ENCODE peak calls at places on chromosomes 5 and 9, in five cellular contexts. One of them, this sample, is unnamed.

GRCh38 chr9:90112791-90113190 is 508.0 kb downstream of the GADD45G start:
- DNase-seq in K562: no peak
- DNase-seq in HepG2: no peak
- DNase-seq in SK-N-SH: no peak
- DNase-seq in GM12878: no peak
- DNase-seq in this sample: no peak

GRCh38 chr5:111159845-111160244 is 64.3 kb upstream of the CAMK4 start:
- DNase-seq in SK-N-SH: no peak
- DNase-seq in GM12878: no peak
- DNase-seq in K562: no peak
- DNase-seq in HepG2: no peak
- DNase-seq in this sample: no peak

GRCh38 chr5:130063603-130064002 is 159.3 kb downstream of the CHSY3 start:
- DNase-seq in GM12878: no peak
- DNase-seq in SK-N-SH: no peak
- DNase-seq in HepG2: no peak
- DNase-seq in K562: no peak
- DNase-seq in this sample: no peak

GRCh38 chr5:178357127-178357526 is 124.5 kb upstream of the PHYKPL start:
- DNase-seq in SK-N-SH: peak; percentile 66
- DNase-seq in HepG2: no peak
- DNase-seq in K562: no peak
- DNase-seq in GM12878: no peak
- DNase-seq in this sample: no peak

GRCh38 chr5:151739939-151740335 is 18.5 kb downstream of the ATOX1 start:
- DNase-seq in SK-N-SH: peak; percentile 55
- DNase-seq in GM12878: no peak
- DNase-seq in K562: no peak
- DNase-seq in HepG2: no peak
- DNase-seq in this sample: no peak

GRCh38 chr5:108184940-108185339 is 197.0 kb downstream of the FBXL17 start:
- DNase-seq in SK-N-SH: no peak
- DNase-seq in GM12878: no peak
- DNase-seq in HepG2: no peak
- DNase-seq in K562: no peak
- DNase-seq in this sample: no peak

GRCh38 chr5:167573274-167574127 is 717.9 kb upstream of the WWC1 start:
- DNase-seq in HepG2: no peak
- DNase-seq in GM12878: no peak
- DNase-seq in K562: no peak
- DNase-seq in SK-N-SH: peak; percentile 20
- DNase-seq in this sample: no peak

GRCh38 chr5:22431406-22431805 is 421.7 kb downstream of the CDH12 start:
- DNase-seq in HepG2: no peak
- DNase-seq in GM12878: no peak
- DNase-seq in SK-N-SH: no peak
- DNase-seq in K562: no peak
- DNase-seq in this sample: no peak

GRCh38 chr9:9557804-9558334 is 1054.9 kb downstream of the PTPRD start:
- DNase-seq in GM12878: no peak
- DNase-seq in K562: no peak
- DNase-seq in HepG2: peak; percentile 3
- DNase-seq in SK-N-SH: no peak
- DNase-seq in this sample: no peak

GRCh38 chr9:136572003-136572595 is 26.3 kb upstream of the NOTCH1 start:
- DNase-seq in SK-N-SH: no peak
- DNase-seq in K562: no peak
- DNase-seq in GM12878: no peak
- DNase-seq in HepG2: peak; percentile 75
- DNase-seq in this sample: no peak

GRCh38 chr5:6525910-6526309 is 77.3 kb downstream of the UBE2QL1 start:
- DNase-seq in HepG2: peak; percentile 21
- DNase-seq in GM12878: no peak
- DNase-seq in SK-N-SH: peak; percentile 77
- DNase-seq in K562: peak; percentile 77
- DNase-seq in this sample: no peak

GRCh38 chr5:55081541-55081940 is 20.9 kb upstream of the GZMA start:
- DNase-seq in HepG2: no peak
- DNase-seq in SK-N-SH: no peak
- DNase-seq in K562: no peak
- DNase-seq in GM12878: no peak
- DNase-seq in this sample: no peak

GRCh38 chr9:89319015-89319905 is 960 bp downstream of the SECISBP2 start:
- DNase-seq in SK-N-SH: peak; percentile 40
- DNase-seq in K562: no peak
- DNase-seq in HepG2: no peak
- DNase-seq in GM12878: no peak
- DNase-seq in this sample: no peak

GRCh38 chr9:127463382-127463781 is 12.1 kb downstream of the LRSAM1 start:
- DNase-seq in HepG2: no peak
- DNase-seq in SK-N-SH: no peak
- DNase-seq in K562: no peak
- DNase-seq in GM12878: no peak
- DNase-seq in this sample: no peak

GRCh38 chr5:39158127-39158593 is 61.2 kb downstream of the FYB1 start:
- DNase-seq in K562: peak; percentile 82
- DNase-seq in HepG2: no peak
- DNase-seq in SK-N-SH: no peak
- DNase-seq in GM12878: no peak
- DNase-seq in this sample: no peak

GRCh38 chr5:62149894-62150293 is 156.1 kb upstream of the KIF2A start:
- DNase-seq in HepG2: no peak
- DNase-seq in SK-N-SH: no peak
- DNase-seq in GM12878: no peak
- DNase-seq in K562: no peak
- DNase-seq in this sample: peak; percentile 22

GRCh38 chr9:35951736-35952135 is 6.2 kb downstream of the OR2S2 start:
- DNase-seq in GM12878: no peak
- DNase-seq in HepG2: no peak
- DNase-seq in K562: no peak
- DNase-seq in SK-N-SH: no peak
- DNase-seq in this sample: no peak

GRCh38 chr9:107644774-107645463 is 155.3 kb upstream of the KLF4 start:
- DNase-seq in HepG2: no peak
- DNase-seq in SK-N-SH: no peak
- DNase-seq in K562: no peak
- DNase-seq in GM12878: no peak
- DNase-seq in this sample: no peak

GRCh38 chr9:120730661-120731514 is 16.6 kb upstream of the MEGF9 start:
- DNase-seq in GM12878: no peak
- DNase-seq in HepG2: peak; percentile 91
- DNase-seq in SK-N-SH: no peak
- DNase-seq in K562: no peak
- DNase-seq in this sample: no peak

GRCh38 chr5:156587012-156587411 is 260.0 kb downstream of the SGCD start:
- DNase-seq in HepG2: no peak
- DNase-seq in SK-N-SH: no peak
- DNase-seq in GM12878: no peak
- DNase-seq in K562: no peak
- DNase-seq in this sample: no peak

GRCh38 chr5:2746642-2747041 is 4.8 kb downstream of the IRX2 start:
- DNase-seq in K562: no peak
- DNase-seq in SK-N-SH: no peak
- DNase-seq in HepG2: no peak
- DNase-seq in GM12878: no peak
- DNase-seq in this sample: no peak

GRCh38 chr9:124366476-124367220 is 48.6 kb downstream of the PSMB7 start:
- DNase-seq in HepG2: no peak
- DNase-seq in GM12878: no peak
- DNase-seq in SK-N-SH: no peak
- DNase-seq in K562: no peak
- DNase-seq in this sample: no peak

GRCh38 chr9:8649157-8649556 is 849.6 kb upstream of the DMAC1 start:
- DNase-seq in GM12878: peak; percentile 19
- DNase-seq in SK-N-SH: no peak
- DNase-seq in HepG2: no peak
- DNase-seq in K562: no peak
- DNase-seq in this sample: peak; percentile 78

GRCh38 chr5:20109326-20109725 is 121.3 kb upstream of the CDH18 start:
- DNase-seq in SK-N-SH: no peak
- DNase-seq in K562: no peak
- DNase-seq in HepG2: no peak
- DNase-seq in GM12878: no peak
- DNase-seq in this sample: no peak

GRCh38 chr9:131370638-131371037 is 23.2 kb upstream of the PRRC2B start:
- DNase-seq in K562: peak; percentile 1
- DNase-seq in HepG2: no peak
- DNase-seq in SK-N-SH: no peak
- DNase-seq in GM12878: no peak
- DNase-seq in this sample: no peak

GRCh38 chr9:110891760-110892159 is 146.5 kb downstream of the LPAR1 start:
- DNase-seq in K562: no peak
- DNase-seq in GM12878: no peak
- DNase-seq in HepG2: no peak
- DNase-seq in SK-N-SH: no peak
- DNase-seq in this sample: no peak

GRCh38 chr5:66967826-66968262 is 228.8 kb downstream of the CD180 start:
- DNase-seq in HepG2: no peak
- DNase-seq in K562: no peak
- DNase-seq in GM12878: no peak
- DNase-seq in SK-N-SH: no peak
- DNase-seq in this sample: no peak

GRCh38 chr5:31719988-31720387 is 81.1 kb downstream of the PDZD2 start:
- DNase-seq in GM12878: no peak
- DNase-seq in HepG2: no peak
- DNase-seq in SK-N-SH: no peak
- DNase-seq in K562: peak; percentile 20
- DNase-seq in this sample: no peak

GRCh38 chr9:110880123-110880522 is 158.1 kb downstream of the LPAR1 start:
- DNase-seq in HepG2: no peak
- DNase-seq in SK-N-SH: no peak
- DNase-seq in GM12878: no peak
- DNase-seq in K562: no peak
- DNase-seq in this sample: no peak

GRCh38 chr9:14322211-14323082 is 8.5 kb upstream of the NFIB start:
- DNase-seq in HepG2: peak; percentile 71
- DNase-seq in GM12878: no peak
- DNase-seq in SK-N-SH: peak; percentile 92
- DNase-seq in K562: peak; percentile 85
- DNase-seq in this sample: peak; percentile 52

GRCh38 chr5:167207081-167207480 is 1084.4 kb upstream of the WWC1 start:
- DNase-seq in SK-N-SH: no peak
- DNase-seq in HepG2: no peak
- DNase-seq in K562: no peak
- DNase-seq in GM12878: no peak
- DNase-seq in this sample: no peak

GRCh38 chr5:50751064-50751657 is 84.7 kb downstream of the PARP8 start:
- DNase-seq in GM12878: peak; percentile 27
- DNase-seq in SK-N-SH: peak; percentile 48
- DNase-seq in HepG2: peak; percentile 30
- DNase-seq in K562: peak; percentile 17
- DNase-seq in this sample: peak; percentile 55

GRCh38 chr5:59673438-59674058 is 220.0 kb downstream of the PDE4D start:
- DNase-seq in GM12878: no peak
- DNase-seq in HepG2: peak; percentile 16
- DNase-seq in K562: peak; percentile 10
- DNase-seq in SK-N-SH: peak; percentile 24
- DNase-seq in this sample: peak; percentile 1

GRCh38 chr5:30401479-30402058 is 791.9 kb upstream of the CDH6 start:
- DNase-seq in GM12878: no peak
- DNase-seq in SK-N-SH: peak; percentile 3
- DNase-seq in K562: no peak
- DNase-seq in HepG2: peak; percentile 53
- DNase-seq in this sample: peak; percentile 20

GRCh38 chr5:72451771-72452505 is 55.3 kb downstream of the ZNF366 start:
- DNase-seq in HepG2: no peak
- DNase-seq in GM12878: peak; percentile 75
- DNase-seq in K562: no peak
- DNase-seq in SK-N-SH: peak; percentile 41
- DNase-seq in this sample: no peak

GRCh38 chr9:83707518-83707767 is 315 bp downstream of the UBQLN1 start:
- DNase-seq in K562: no peak
- DNase-seq in HepG2: no peak
- DNase-seq in SK-N-SH: no peak
- DNase-seq in GM12878: no peak
- DNase-seq in this sample: no peak

GRCh38 chr5:79535477-79536192 is 21.7 kb upstream of the HOMER1 start:
- DNase-seq in HepG2: peak; percentile 87
- DNase-seq in K562: no peak
- DNase-seq in GM12878: no peak
- DNase-seq in SK-N-SH: no peak
- DNase-seq in this sample: no peak
- TF ChIP-seq CTCF in HepG2: peak; percentile 21
- TF ChIP-seq CTCF in K562: no peak
- TF ChIP-seq CTCF in GM12878: peak; percentile 3
- TF ChIP-seq CTCF in SK-N-SH: no peak
- TF ChIP-seq CTCF in this sample: no peak

DNA sequence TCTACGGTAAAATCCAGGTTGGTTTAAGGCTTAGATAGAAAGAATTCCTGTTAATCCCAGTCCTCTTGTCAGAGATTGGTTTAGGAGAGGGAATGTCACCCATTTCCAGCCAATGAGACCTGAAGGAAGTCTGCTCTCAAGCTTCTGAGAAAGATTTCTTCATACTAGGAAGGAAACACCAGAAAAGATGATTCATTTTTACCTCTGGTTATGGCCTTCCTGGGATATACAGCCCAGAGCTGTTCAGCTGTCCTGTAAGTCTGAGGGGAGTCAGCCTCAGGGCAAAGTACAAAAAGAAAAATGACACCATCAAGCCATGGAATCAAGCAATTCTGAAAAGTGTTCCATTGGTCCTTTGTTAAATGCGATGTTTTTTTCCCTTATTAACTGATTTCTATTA is 18.6 kb upstream of the CFAP95 start:
- DNase-seq in HepG2: peak; percentile 25
- DNase-seq in K562: no peak
- DNase-seq in GM12878: no peak
- DNase-seq in SK-N-SH: no peak
- DNase-seq in this sample: no peak
- TF ChIP-seq GABPA in HepG2: no peak
- TF ChIP-seq GABPA in K562: no peak
- TF ChIP-seq GABPA in GM12878: no peak
- TF ChIP-seq GABPA in SK-N-SH: no peak
- TF ChIP-seq GABPA in this sample: no peak

GRCh38 chr5:103589416-103590175 is 27.0 kb upstream of the NUDT12 start:
- DNase-seq in SK-N-SH: no peak
- DNase-seq in GM12878: no peak
- DNase-seq in K562: no peak
- DNase-seq in HepG2: no peak
- DNase-seq in this sample: no peak

GRCh38 chr5:103582364-103582763 is 19.8 kb upstream of the NUDT12 start:
- DNase-seq in GM12878: peak; percentile 5
- DNase-seq in K562: peak; percentile 18
- DNase-seq in HepG2: peak; percentile 35
- DNase-seq in SK-N-SH: peak; percentile 32
- DNase-seq in this sample: no peak

GRCh38 chr5:103587185-103587748 is 24.7 kb upstream of the NUDT12 start:
- DNase-seq in SK-N-SH: peak; percentile 36
- DNase-seq in GM12878: no peak
- DNase-seq in K562: no peak
- DNase-seq in HepG2: peak; percentile 9
- DNase-seq in this sample: no peak
- TF ChIP-seq CTCF in SK-N-SH: peak; percentile 77
- TF ChIP-seq CTCF in GM12878: no peak
- TF ChIP-seq CTCF in K562: no peak
- TF ChIP-seq CTCF in HepG2: peak; percentile 28
- TF ChIP-seq CTCF in this sample: no peak

GRCh38 chr5:80854583-80854982 is 105.6 kb upstream of the RASGRF2 start:
- DNase-seq in HepG2: no peak
- DNase-seq in K562: no peak
- DNase-seq in SK-N-SH: no peak
- DNase-seq in GM12878: no peak
- DNase-seq in this sample: no peak
- TF ChIP-seq GABPA in HepG2: no peak
- TF ChIP-seq GABPA in K562: no peak
- TF ChIP-seq GABPA in SK-N-SH: no peak
- TF ChIP-seq GABPA in GM12878: no peak
- TF ChIP-seq GABPA in this sample: no peak